ENCODE peak calls at places on chromosome 17, in four cellular contexts. X is tibial nerve, S is heart right ventricle, J is transverse colon. D is an unnamed sample.

GRCh38 chr17:67467500-67468481 is 90.7 kb downstream of the PITPNC1 start:
- DNase-seq in X (no peak), S (no peak), J (no peak), D (no peak)

GRCh38 chr17:17837966-17838962 is 1.5 kb upstream of the SREBF1 start:
- DNase-seq in S (peak; percentile 52), J (peak; percentile 64), X (peak; percentile 71), D (no peak)

GRCh38 chr17:83203472-83204221 is 124.2 kb downstream of the METRNL start:
- DNase-seq in J (peak; percentile 8), X (peak; percentile 34), S (peak; percentile 15), D (no peak)

GRCh38 chr17:8643855-8644506 is 13.5 kb upstream of the MYH10 start:
- DNase-seq in S (no peak), J (no peak), X (no peak), D (no peak)

GRCh38 chr17:31190351-31190750 is 95.6 kb downstream of the NF1 start:
- DNase-seq in S (no peak), X (no peak), J (no peak), D (no peak)

GRCh38 chr17:2302740-2303277 is 776 bp downstream of the SMG6 start:
- DNase-seq in S (no peak), X (no peak), J (no peak), D (no peak)

GRCh38 chr17:21286771-21287702 is 2.5 kb downstream of the MAP2K3 start:
- DNase-seq in J (peak; percentile 81), S (no peak), X (no peak), D (no peak)

GRCh38 chr17:28124962-28125361 is 82.5 kb downstream of the NLK start:
- DNase-seq in J (no peak), X (no peak), S (no peak), D (no peak)

GRCh38 chr17:1977583-1978395 is 47.3 kb downstream of the RTN4RL1 start:
- DNase-seq in X (no peak), S (no peak), J (no peak), D (no peak)

GRCh38 chr17:55728361-55728760 is 5.7 kb upstream of the TMEM100 start:
- DNase-seq in X (no peak), S (no peak), J (no peak), D (no peak)

GRCh38 chr17:45022655-45023339 is 28.6 kb downstream of the DCAKD start:
- DNase-seq in S (no peak), X (no peak), J (no peak), D (no peak)

GRCh38 chr17:50668838-50669581 is 34.3 kb downstream of the ABCC3 start:
- DNase-seq in S (no peak), J (no peak), X (no peak), D (no peak)

GRCh38 chr17:2695961-2696760 is 15.4 kb downstream of the CLUH start:
- DNase-seq in J (peak; percentile 3), X (no peak), S (no peak), D (no peak)

GRCh38 chr17:72467841-72468653 is 347.2 kb downstream of the SOX9 start:
- DNase-seq in S (peak; percentile 26), J (peak; percentile 87), X (peak; percentile 15), D (no peak)

GRCh38 chr17:61463068-61463980 is 11.1 kb downstream of the TBX4 start:
- DNase-seq in X (no peak), S (no peak), J (no peak), D (peak; percentile 36)

GRCh38 chr17:49387374-49388289 is 25.6 kb upstream of the ZNF652 start:
- DNase-seq in S (no peak), X (no peak), J (no peak), D (no peak)

GRCh38 chr17:49393491-49394255 is 21.0 kb downstream of the PHB1 start:
- DNase-seq in J (no peak), S (no peak), X (no peak), D (no peak)

GRCh38 chr17:49388692-49389513 is 25.8 kb downstream of the PHB1 start:
- DNase-seq in X (no peak), J (no peak), S (no peak), D (no peak)

GRCh38 chr17:49388290-49388640 is 26.2 kb upstream of the ZNF652 start:
- DNase-seq in X (no peak), S (no peak), J (peak; percentile 23), D (no peak)

GRCh38 chr17:49390548-49391324 is 23.9 kb downstream of the PHB1 start:
- DNase-seq in S (no peak), J (peak; percentile 48), X (no peak), D (no peak)
- H3K27ac ChIP-seq in S (no peak overlapping the region), J (peak overlapping the region; percentile 71), X (peak overlapping the region; percentile 84), D (peak overlapping the region; percentile 99)

GRCh38 chr17:29146369-29146972 is 33.7 kb downstream of the MYO18A start:
- DNase-seq in X (no peak), J (no peak), S (no peak), D (no peak)
- H3K27ac ChIP-seq in X (peak overlapping the region; percentile 25), J (no peak overlapping the region), S (peak overlapping the region; percentile 54), D (no peak overlapping the region)

GRCh38 chr17:42744806-42745617 is at the start of gene EZH1:
- DNase-seq in J (peak; percentile 93), X (peak; percentile 78), S (peak; percentile 94), D (peak; percentile 89)

GRCh38 chr17:42744283-42744805 is 496 bp downstream of the EZH1 start:
- DNase-seq in J (peak; percentile 80), S (peak; percentile 86), X (peak; percentile 69), D (peak; percentile 88)

GRCh38 chr17:42748202-42748905 is 3.5 kb upstream of the EZH1 start:
- DNase-seq in J (no peak), S (no peak), X (peak; percentile 81), D (no peak)

GRCh38 chr17:42740699-42741098 is 4.1 kb downstream of the EZH1 start:
- DNase-seq in S (no peak), J (no peak), X (no peak), D (no peak)

DNA sequence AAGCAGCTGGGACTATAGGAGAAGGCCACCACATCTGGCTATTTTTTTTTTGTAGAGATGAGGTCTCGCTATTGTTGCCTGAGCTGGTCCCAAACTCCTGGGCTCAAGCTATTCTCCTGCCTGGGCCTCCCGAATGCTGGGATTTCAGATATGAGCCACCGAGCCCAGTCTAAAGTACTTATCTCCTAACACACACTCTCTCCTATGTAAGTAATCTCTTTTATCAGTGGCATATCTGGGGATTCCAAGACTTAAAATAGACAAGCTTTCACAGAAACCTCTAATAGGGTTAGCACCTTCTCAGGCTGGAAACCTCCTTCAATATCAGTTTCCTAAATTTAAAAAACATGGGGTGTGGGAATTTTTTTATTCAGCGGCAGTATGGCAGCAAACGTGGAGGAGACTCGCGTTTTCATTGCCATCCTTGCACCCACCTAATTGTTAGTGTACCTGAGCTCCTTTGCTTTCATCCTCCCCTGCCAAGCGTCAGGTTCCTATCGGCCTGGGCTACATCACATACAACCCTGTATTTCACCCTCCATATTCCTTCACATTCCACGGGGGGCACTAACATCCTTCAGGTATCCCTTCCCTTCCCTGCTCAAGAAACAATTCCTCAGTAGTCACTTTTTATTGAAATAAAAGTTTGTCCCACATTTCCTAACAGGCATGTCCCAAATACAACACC is 1.1 kb downstream of the EZH1 start:
- DNase-seq in X (no peak), S (no peak), J (no peak), D (no peak)
- H3K27ac ChIP-seq in X (peak overlapping the region; percentile 100), S (peak overlapping the region; percentile 97), J (peak overlapping the region; percentile 93), D (peak overlapping the region; percentile 96)

GRCh38 chr17:79866791-79867190 is 27.6 kb upstream of the CBX4 start:
- DNase-seq in X (no peak), S (no peak), J (no peak), D (no peak)
- H3K27ac ChIP-seq in X (no peak overlapping the region), S (no peak overlapping the region), J (no peak overlapping the region), D (no peak overlapping the region)

DNA sequence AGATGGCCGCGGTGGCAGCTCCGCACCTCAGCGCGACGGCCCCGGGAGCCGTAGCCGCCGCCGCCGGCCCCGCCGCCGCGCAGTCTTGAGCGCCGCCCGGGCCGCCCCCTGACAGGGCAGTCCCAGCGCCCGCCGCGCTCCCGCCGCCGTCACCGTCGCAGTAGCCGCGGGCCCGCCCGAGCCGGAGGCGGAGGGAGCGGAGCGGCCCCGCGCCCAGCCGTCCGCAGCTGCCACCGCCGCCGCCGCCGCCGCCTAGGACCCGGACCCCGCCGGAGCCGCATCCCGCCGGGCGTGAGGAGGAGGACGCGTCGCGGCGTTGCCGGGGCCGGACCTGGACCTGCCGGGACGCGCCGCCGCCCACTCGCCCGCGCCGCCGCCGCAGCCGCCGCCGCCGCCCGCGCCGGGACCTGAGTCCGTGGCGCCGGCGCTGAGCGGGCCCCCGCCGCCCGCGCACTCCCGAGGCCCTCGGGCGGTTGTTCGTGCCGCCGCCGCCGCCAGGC is 263 bp downstream of the TNRC6C start:
- DNase-seq in S (no peak), X (no peak), J (no peak), D (no peak)
- H3K27ac ChIP-seq in S (peak overlapping the region; percentile 70), X (peak overlapping the region; percentile 91), J (peak overlapping the region; percentile 81), D (peak overlapping the region; percentile 35)